ENCODE peak calls at places on chromosomes 4 and X, in five cellular contexts. One of them, this sample, is unnamed. For H3K36me3 and H3K27me3, the result is how much of the 10 kb centered on the place peaks cover.

GRCh38 chrX:1545776-1546408 is 8.9 kb upstream of the P2RY8 start:
- DNase-seq in GM06990: no peak
- DNase-seq in GM23338: no peak
- DNase-seq in hepatocyte: no peak
- DNase-seq in thoracic aorta: no peak
- DNase-seq in this sample: no peak

GRCh38 chr4:120725639-120726585 is 196.6 kb downstream of the PRDM5 start:
- DNase-seq in thoracic aorta: no peak
- DNase-seq in hepatocyte: no peak
- DNase-seq in GM06990: no peak
- DNase-seq in GM23338: no peak
- DNase-seq in this sample: no peak

GRCh38 chr4:156781852-156782251 is 189.7 kb downstream of the PDGFC start:
- DNase-seq in hepatocyte: no peak
- DNase-seq in GM23338: no peak
- DNase-seq in GM06990: no peak
- DNase-seq in thoracic aorta: no peak
- DNase-seq in this sample: no peak

GRCh38 chr4:176319704-176320339 is at the start of gene SPCS3:
- DNase-seq in GM23338: peak
- DNase-seq in hepatocyte: peak
- DNase-seq in thoracic aorta: peak
- DNase-seq in GM06990: peak
- DNase-seq in this sample: peak

GRCh38 chr4:152499322-152499721 is 36.6 kb downstream of the FBXW7 start:
- DNase-seq in hepatocyte: no peak
- DNase-seq in GM06990: no peak
- DNase-seq in GM23338: no peak
- DNase-seq in thoracic aorta: no peak
- DNase-seq in this sample: no peak

GRCh38 chrX:57906790-57907189 is 3.5 kb downstream of the ZXDA start:
- DNase-seq in GM23338: no peak
- DNase-seq in hepatocyte: no peak
- DNase-seq in GM06990: no peak
- DNase-seq in thoracic aorta: no peak
- DNase-seq in this sample: no peak

GRCh38 chr4:86054676-86055075 is 305.2 kb downstream of the MAPK10 start:
- DNase-seq in thoracic aorta: no peak
- DNase-seq in GM06990: no peak
- DNase-seq in hepatocyte: no peak
- DNase-seq in GM23338: no peak
- DNase-seq in this sample: no peak

GRCh38 chr4:122977103-122977502 is 54.7 kb upstream of the NUDT6 start:
- DNase-seq in hepatocyte: no peak
- DNase-seq in GM06990: no peak
- DNase-seq in thoracic aorta: no peak
- DNase-seq in GM23338: no peak
- DNase-seq in this sample: no peak

GRCh38 chrX:75609361-75609760 is 86.5 kb upstream of the ZDHHC15 start:
- DNase-seq in hepatocyte: no peak
- DNase-seq in GM06990: no peak
- DNase-seq in GM23338: peak
- DNase-seq in thoracic aorta: no peak
- DNase-seq in this sample: no peak

GRCh38 chr4:38189445-38189844 is 229.2 kb downstream of the PTTG2 start:
- DNase-seq in thoracic aorta: peak
- DNase-seq in GM23338: no peak
- DNase-seq in GM06990: no peak
- DNase-seq in hepatocyte: no peak
- DNase-seq in this sample: peak

GRCh38 chr4:115505326-115505725 is 391.9 kb upstream of the NDST4 start:
- DNase-seq in GM06990: no peak
- DNase-seq in hepatocyte: no peak
- DNase-seq in thoracic aorta: no peak
- DNase-seq in GM23338: no peak
- DNase-seq in this sample: no peak

GRCh38 chr4:76420901-76421581 is at the start of gene CCDC158:
- DNase-seq in thoracic aorta: no peak
- DNase-seq in GM06990: no peak
- DNase-seq in GM23338: peak
- DNase-seq in hepatocyte: no peak
- DNase-seq in this sample: no peak

GRCh38 chr4:152063301-152064235 is 302.8 kb upstream of the GATB start:
- DNase-seq in hepatocyte: peak
- DNase-seq in GM06990: no peak
- DNase-seq in GM23338: peak
- DNase-seq in thoracic aorta: no peak
- DNase-seq in this sample: no peak

GRCh38 chr4:97013309-97014106 is 1129.8 kb downstream of the STPG2 start:
- DNase-seq in GM23338: no peak
- DNase-seq in hepatocyte: peak
- DNase-seq in GM06990: no peak
- DNase-seq in thoracic aorta: no peak
- DNase-seq in this sample: no peak

GRCh38 chr4:94244087-94244828 is 36.6 kb downstream of the SMARCAD1 start:
- DNase-seq in hepatocyte: no peak
- DNase-seq in GM23338: no peak
- DNase-seq in thoracic aorta: no peak
- DNase-seq in GM06990: no peak
- DNase-seq in this sample: no peak

GRCh38 chr4:76562851-76563803 is 128.1 kb downstream of the SHROOM3 start:
- DNase-seq in GM06990: no peak
- DNase-seq in GM23338: no peak
- DNase-seq in thoracic aorta: no peak
- DNase-seq in hepatocyte: peak
- DNase-seq in this sample: no peak

GRCh38 chr4:73682508-73682907 is 57.9 kb upstream of the CXCL8 start:
- DNase-seq in hepatocyte: no peak
- DNase-seq in GM23338: no peak
- DNase-seq in thoracic aorta: no peak
- DNase-seq in GM06990: no peak
- DNase-seq in this sample: no peak

GRCh38 chrX:140572724-140573123 is 67.9 kb upstream of the SOX3 start:
- DNase-seq in GM06990: no peak
- DNase-seq in GM23338: peak
- DNase-seq in thoracic aorta: no peak
- DNase-seq in hepatocyte: peak
- DNase-seq in this sample: no peak

GRCh38 chr4:37836256-37836655 is 9.8 kb downstream of the PGM2 start:
- DNase-seq in hepatocyte: no peak
- DNase-seq in GM06990: no peak
- DNase-seq in GM23338: no peak
- DNase-seq in thoracic aorta: no peak
- DNase-seq in this sample: no peak

GRCh38 chr4:2457481-2458295 is 11.2 kb upstream of the RNF4 start:
- DNase-seq in GM23338: no peak
- DNase-seq in hepatocyte: no peak
- DNase-seq in GM06990: no peak
- DNase-seq in thoracic aorta: no peak
- DNase-seq in this sample: no peak

GRCh38 chr4:187236491-187236890 is 512.8 kb upstream of the FAT1 start:
- DNase-seq in GM23338: no peak
- DNase-seq in GM06990: no peak
- DNase-seq in hepatocyte: peak
- DNase-seq in thoracic aorta: no peak
- DNase-seq in this sample: peak

GRCh38 chrX:145178268-145178667 is 69.0 kb upstream of the SPANXN1 start:
- DNase-seq in GM23338: no peak
- DNase-seq in hepatocyte: no peak
- DNase-seq in thoracic aorta: no peak
- DNase-seq in GM06990: no peak
- DNase-seq in this sample: no peak

GRCh38 chrX:153765138-153766079 is 1.4 kb downstream of the PLXNB3 start:
- DNase-seq in hepatocyte: no peak
- DNase-seq in GM23338: no peak
- DNase-seq in thoracic aorta: no peak
- DNase-seq in GM06990: no peak
- DNase-seq in this sample: no peak

GRCh38 chrX:18294893-18295292 is 59.6 kb downstream of the SCML2 start:
- DNase-seq in thoracic aorta: no peak
- DNase-seq in GM06990: no peak
- DNase-seq in GM23338: peak
- DNase-seq in hepatocyte: no peak
- DNase-seq in this sample: no peak

GRCh38 chr4:100721077-100721476 is 203.3 kb upstream of the EMCN start:
- DNase-seq in GM23338: no peak
- DNase-seq in GM06990: peak
- DNase-seq in thoracic aorta: no peak
- DNase-seq in hepatocyte: no peak
- DNase-seq in this sample: no peak

GRCh38 chr4:74105656-74106275 is 6.8 kb upstream of the CXCL2 start:
- DNase-seq in GM23338: no peak
- DNase-seq in thoracic aorta: no peak
- DNase-seq in GM06990: no peak
- DNase-seq in hepatocyte: peak
- DNase-seq in this sample: no peak

GRCh38 chrX:150768132-150768485 is 74.9 kb downstream of the MTMR1 start:
- DNase-seq in thoracic aorta: no peak
- DNase-seq in GM23338: no peak
- DNase-seq in hepatocyte: peak
- DNase-seq in GM06990: no peak
- DNase-seq in this sample: no peak

GRCh38 chrX:74179071-74179470 is 124.9 kb upstream of the ZCCHC13 start:
- DNase-seq in thoracic aorta: no peak
- DNase-seq in GM23338: no peak
- DNase-seq in GM06990: no peak
- DNase-seq in hepatocyte: no peak
- DNase-seq in this sample: peak

GRCh38 chr4:88697113-88697512 is 516 bp downstream of the NAP1L5 start:
- DNase-seq in thoracic aorta: no peak
- DNase-seq in GM06990: peak
- DNase-seq in GM23338: no peak
- DNase-seq in hepatocyte: no peak
- DNase-seq in this sample: no peak

GRCh38 chr4:128663325-128663724 is 146.2 kb upstream of the JADE1 start:
- DNase-seq in thoracic aorta: no peak
- DNase-seq in hepatocyte: no peak
- DNase-seq in GM06990: peak
- DNase-seq in GM23338: no peak
- DNase-seq in this sample: no peak

DNA sequence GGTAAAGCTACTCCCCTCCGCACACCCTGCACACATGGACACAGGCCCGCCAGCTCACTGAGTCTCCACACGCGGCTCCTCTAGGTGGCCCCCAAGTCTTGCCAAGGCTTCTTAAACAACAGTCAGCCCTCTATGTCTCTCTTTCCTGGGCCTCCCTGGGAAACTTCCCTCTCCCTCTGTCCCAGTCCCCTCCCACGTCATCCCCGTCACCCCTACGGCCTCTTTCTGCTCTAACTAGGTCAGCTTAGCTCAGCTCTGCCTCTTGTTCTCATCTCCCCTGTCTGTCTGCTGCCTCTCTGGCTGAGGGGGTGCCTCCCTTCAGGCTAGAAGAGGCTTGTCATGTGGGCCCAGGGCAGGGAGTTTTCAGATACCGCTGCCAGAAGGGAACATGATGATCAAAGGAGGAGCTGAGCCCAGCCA is 38.8 kb downstream of the SEPTIN6 start:
- DNase-seq in GM06990: no peak
- DNase-seq in hepatocyte: peak
- DNase-seq in GM23338: peak
- DNase-seq in thoracic aorta: no peak
- DNase-seq in this sample: no peak
- H3K4me3 ChIP-seq in GM06990: no peak
- H3K4me3 ChIP-seq in hepatocyte: no peak
- H3K4me3 ChIP-seq in GM23338: no peak
- H3K4me3 ChIP-seq in thoracic aorta: no peak
- H3K4me3 ChIP-seq in this sample: no peak

GRCh38 chr4:153542835-153543234 is 76.7 kb downstream of the TMEM131L start:
- DNase-seq in thoracic aorta: no peak
- DNase-seq in hepatocyte: no peak
- DNase-seq in GM23338: peak
- DNase-seq in GM06990: no peak
- DNase-seq in this sample: no peak

GRCh38 chr4:153543351-153543750 is 77.2 kb downstream of the TMEM131L start:
- DNase-seq in hepatocyte: no peak
- DNase-seq in thoracic aorta: no peak
- DNase-seq in GM06990: no peak
- DNase-seq in GM23338: no peak
- DNase-seq in this sample: no peak

GRCh38 chr4:153546273-153546672 is 80.1 kb downstream of the TMEM131L start:
- DNase-seq in GM06990: no peak
- DNase-seq in hepatocyte: no peak
- DNase-seq in GM23338: no peak
- DNase-seq in thoracic aorta: no peak
- DNase-seq in this sample: no peak

GRCh38 chr4:153547520-153547919 is 81.4 kb downstream of the TMEM131L start:
- DNase-seq in GM06990: no peak
- DNase-seq in thoracic aorta: no peak
- DNase-seq in GM23338: no peak
- DNase-seq in hepatocyte: no peak
- DNase-seq in this sample: no peak

GRCh38 chr4:153545822-153546221 is 79.7 kb downstream of the TMEM131L start:
- DNase-seq in hepatocyte: no peak
- DNase-seq in thoracic aorta: no peak
- DNase-seq in GM23338: no peak
- DNase-seq in GM06990: no peak
- DNase-seq in this sample: no peak
- H3K36me3 ChIP-seq in hepatocyte: under half
- H3K36me3 ChIP-seq in thoracic aorta: under half
- H3K36me3 ChIP-seq in GM23338: under half
- H3K36me3 ChIP-seq in GM06990: under half
- H3K36me3 ChIP-seq in this sample: under half

GRCh38 chr4:46392421-46392820 is 2.5 kb upstream of the GABRA2 start:
- DNase-seq in GM06990: no peak
- DNase-seq in GM23338: peak
- DNase-seq in thoracic aorta: no peak
- DNase-seq in hepatocyte: no peak
- DNase-seq in this sample: no peak
- H3K27me3 ChIP-seq in GM06990: under half
- H3K27me3 ChIP-seq in GM23338: under half
- H3K27me3 ChIP-seq in thoracic aorta: under half
- H3K27me3 ChIP-seq in hepatocyte: under half
- H3K27me3 ChIP-seq in this sample: under half

GRCh38 chrX:20362268-20363002 is 95.7 kb upstream of the RPS6KA3 start:
- DNase-seq in GM06990: no peak
- DNase-seq in hepatocyte: peak
- DNase-seq in GM23338: no peak
- DNase-seq in thoracic aorta: no peak
- DNase-seq in this sample: no peak
- H3K4me3 ChIP-seq in GM06990: no peak
- H3K4me3 ChIP-seq in hepatocyte: no peak
- H3K4me3 ChIP-seq in GM23338: no peak
- H3K4me3 ChIP-seq in thoracic aorta: no peak
- H3K4me3 ChIP-seq in this sample: no peak

DNA sequence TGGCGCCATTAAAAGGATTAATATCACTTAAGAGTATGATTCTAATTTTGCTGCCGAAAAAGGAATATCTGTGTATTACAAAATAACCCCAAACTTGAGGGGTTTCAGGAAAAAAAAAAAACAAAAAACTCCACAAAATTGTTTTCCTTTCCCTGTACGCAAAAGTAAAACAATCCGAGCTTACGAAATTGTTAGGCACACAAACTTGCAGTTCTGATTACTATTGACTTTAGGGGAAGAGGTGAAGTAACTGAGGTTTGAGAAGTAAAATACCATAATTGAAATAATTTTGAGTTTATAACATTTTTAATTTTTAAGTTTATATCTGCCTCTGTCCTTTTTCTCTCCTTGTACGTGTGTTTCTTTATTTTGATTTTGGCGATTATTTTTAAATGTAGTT is 64.8 kb downstream of the USP9X start:
- DNase-seq in GM23338: no peak
- DNase-seq in thoracic aorta: no peak
- DNase-seq in hepatocyte: no peak
- DNase-seq in GM06990: no peak
- DNase-seq in this sample: no peak
- H3K36me3 ChIP-seq in GM23338: half or more
- H3K36me3 ChIP-seq in thoracic aorta: under half
- H3K36me3 ChIP-seq in hepatocyte: under half
- H3K36me3 ChIP-seq in GM06990: under half
- H3K36me3 ChIP-seq in this sample: under half

This sample was measured in BJ.